ENCODE peak calls at places on chromosomes 3 and 15, in five cellular contexts. A is SK-N-SH, Z is HepG2, I is K562, N is GM12878. E is an unnamed sample.

GRCh38 chr3:82087958-82088357 is 326.5 kb upstream of the GBE1 start:
- DNase-seq in I (no peak), Z (peak), N (no peak), A (no peak), E (no peak)

GRCh38 chr15:74535388-74536084 is 5.5 kb upstream of the ARID3B start:
- DNase-seq in N (no peak), I (no peak), A (no peak), Z (no peak), E (no peak)

GRCh38 chr15:57436166-57436565 is 59.9 kb downstream of the CGNL1 start:
- DNase-seq in N (no peak), I (no peak), A (no peak), Z (no peak), E (no peak)

GRCh38 chr15:60217161-60217560 is 180.6 kb downstream of the ANXA2 start:
- DNase-seq in Z (no peak), A (no peak), I (no peak), N (no peak), E (no peak)

GRCh38 chr15:74245342-74245931 is 9.3 kb downstream of the CCDC33 start:
- DNase-seq in N (no peak), A (peak), Z (no peak), I (peak), E (no peak)

GRCh38 chr3:49198611-49199230 is 27.3 kb downstream of the KLHDC8B start:
- DNase-seq in N (no peak), I (no peak), A (no peak), Z (no peak), E (no peak)

GRCh38 chr15:90160781-90161727 is 40.1 kb upstream of the SEMA4B start:
- DNase-seq in I (no peak), Z (peak), N (no peak), A (no peak), E (no peak)

GRCh38 chr3:182259579-182259978 is 533.7 kb upstream of the ATP11B start:
- DNase-seq in Z (no peak), A (peak), I (no peak), N (no peak), E (no peak)

GRCh38 chr3:124587053-124587408 is 143.2 kb upstream of the UMPS start:
- DNase-seq in I (no peak), N (no peak), A (no peak), Z (no peak), E (no peak)

GRCh38 chr3:156553705-156554356 is 1.1 kb downstream of the SSR3 start:
- DNase-seq in I (no peak), N (no peak), Z (peak), A (peak), E (peak)

GRCh38 chr15:74275957-74276356 is 39.8 kb downstream of the CCDC33 start:
- DNase-seq in A (peak), I (peak), N (no peak), Z (no peak), E (peak)

GRCh38 chr3:67524046-67524445 is 130.4 kb downstream of the SUCLG2 start:
- DNase-seq in Z (no peak), A (no peak), N (no peak), I (no peak), E (no peak)

GRCh38 chr3:143121240-143122088 is 1.9 kb downstream of the CHST2 start:
- DNase-seq in Z (no peak), I (peak), A (peak), N (no peak), E (no peak)

GRCh38 chr15:39969871-39970270 is 36.0 kb downstream of the EIF2AK4 start:
- DNase-seq in N (no peak), A (no peak), Z (no peak), I (no peak), E (peak)

GRCh38 chr3:23129817-23130216 is 73.3 kb upstream of the UBE2E2 start:
- DNase-seq in N (no peak), I (no peak), Z (no peak), A (no peak), E (no peak)

GRCh38 chr15:73338058-73338457 is 30.7 kb downstream of the HCN4 start:
- DNase-seq in A (no peak), Z (no peak), N (no peak), I (no peak), E (no peak)

DNA sequence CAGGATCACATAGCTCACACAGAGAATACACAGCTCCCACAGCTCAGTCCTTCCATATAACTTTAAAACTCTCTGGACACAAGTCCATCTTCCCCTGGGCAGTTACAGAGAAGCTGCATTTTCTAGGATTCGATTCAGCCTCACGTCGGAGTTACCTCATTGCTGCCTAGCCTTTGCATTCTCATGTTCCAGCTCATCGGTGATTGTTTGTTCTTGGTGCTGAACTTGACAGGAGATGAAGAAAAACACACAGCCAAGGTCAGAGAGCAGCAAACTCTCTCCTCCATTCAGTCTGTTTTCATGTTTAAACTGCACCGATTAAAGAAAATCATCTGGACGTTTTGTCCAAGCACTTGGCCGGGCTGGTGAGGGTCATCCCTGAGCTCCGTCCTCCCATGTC is 375.5 kb upstream of the CFAP20DC start:
- DNase-seq in I (no peak), Z (peak), A (no peak), N (no peak), E (no peak)
- TF ChIP-seq ZBTB33 in I (no peak), Z (no peak), A (no peak), N (no peak), E (no peak)

GRCh38 chr3:129077222-129077621 is 16.6 kb downstream of the GP9 start:
- DNase-seq in Z (peak), I (no peak), N (no peak), A (no peak), E (no peak)
- TF ChIP-seq ZBTB33 in Z (no peak), I (no peak), N (no peak), A (no peak), E (no peak)

GRCh38 chr3:171092467-171092911 is 66.0 kb upstream of the SLC2A2 start:
- DNase-seq in Z (peak), A (no peak), I (no peak), N (no peak), E (no peak)

GRCh38 chr3:171088496-171088895 is 62.0 kb upstream of the SLC2A2 start:
- DNase-seq in I (no peak), N (no peak), Z (no peak), A (no peak), E (no peak)

GRCh38 chr3:171088984-171089754 is 62.6 kb upstream of the SLC2A2 start:
- DNase-seq in A (no peak), N (no peak), Z (peak), I (no peak), E (peak)

GRCh38 chr3:171086914-171087313 is 60.4 kb upstream of the SLC2A2 start:
- DNase-seq in N (no peak), Z (no peak), A (no peak), I (no peak), E (no peak)
- TF ChIP-seq ZBTB33 in N (no peak), Z (no peak), A (no peak), I (no peak), E (no peak)

DNA sequence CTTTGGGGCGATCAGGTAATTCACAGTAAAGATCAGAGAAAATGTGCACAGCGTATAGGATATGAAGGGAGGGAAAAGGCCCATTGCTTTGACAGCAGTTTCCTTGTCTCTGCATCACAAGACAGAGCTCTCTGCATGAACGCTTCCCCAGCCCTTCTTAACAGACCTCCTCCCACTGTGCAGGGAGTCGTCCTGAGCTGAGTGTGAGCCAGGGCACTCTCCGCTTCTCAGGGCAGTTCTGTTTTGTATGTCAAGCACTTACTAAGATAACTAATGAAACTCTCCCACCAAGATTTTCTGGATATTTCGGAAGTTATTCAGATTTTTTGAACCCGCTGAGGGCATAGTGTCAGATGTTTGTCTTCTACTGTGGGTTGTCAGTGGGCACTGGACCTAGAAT is 105.7 kb upstream of the C15orf61 start:
- DNase-seq in Z (no peak), A (no peak), N (no peak), I (no peak), E (no peak)
- TF ChIP-seq ZBTB33 in Z (no peak), A (no peak), N (no peak), I (no peak), E (no peak)

GRCh38 chr3:152285509-152285908 is 16.8 kb downstream of the MBNL1 start:
- DNase-seq in I (no peak), Z (no peak), A (no peak), N (no peak), E (no peak)
- TF ChIP-seq ZBTB33 in I (no peak), Z (no peak), A (no peak), N (no peak), E (no peak)

E was measured in HCT116.